ENCODE peak calls at places on chromosomes 2 and 18, in eight cellular contexts. E, T, W, N, Z, D, I and U are unnamed samples.
A peak's percentile ranks its signal among the peaks of the same experiment; 100 is the strongest.

GRCh38 chr18:11759456-11759855 is 70.4 kb downstream of the GNAL start:
- DNase-seq in I (no peak), D (no peak), W (no peak), E (no peak), N (no peak), T (no peak), Z (no peak), U (no peak)

GRCh38 chr2:33069894-33070651 is 123.3 kb downstream of the LTBP1 start:
- DNase-seq in D (peak; percentile 82), I (peak; percentile 49), W (peak; percentile 100), E (peak; percentile 91), T (peak; percentile 97), Z (peak; percentile 46), N (no peak), U (no peak)

GRCh38 chr2:207768168-207768890 is 1.4 kb downstream of the FZD5 start:
- DNase-seq in N (peak; percentile 76), I (peak; percentile 50), W (no peak), Z (peak; percentile 63), T (no peak), D (peak; percentile 74), E (no peak), U (peak; percentile 79)

GRCh38 chr18:8800041-8800441 is 94.7 kb downstream of the MTCL1 start:
- DNase-seq in Z (no peak), W (no peak), E (no peak), N (no peak), T (no peak), I (no peak), D (no peak), U (no peak)

GRCh38 chr2:18123577-18123976 is 245.1 kb downstream of the KCNS3 start:
- DNase-seq in W (no peak), I (no peak), T (no peak), E (no peak), Z (no peak), N (no peak), D (no peak), U (no peak)

GRCh38 chr2:20327370-20327769 is 23.3 kb downstream of the PUM2 start:
- DNase-seq in Z (no peak), D (no peak), T (no peak), W (no peak), I (no peak), N (no peak), E (no peak), U (no peak)

GRCh38 chr18:78979682-78980278 is at the start of gene SALL3:
- DNase-seq in D (no peak), Z (no peak), E (no peak), N (peak; percentile 94), W (no peak), I (no peak), T (no peak), U (no peak)

GRCh38 chr2:36376319-36376765 is 20.8 kb downstream of the CRIM1 start:
- DNase-seq in N (no peak), Z (no peak), W (no peak), E (no peak), T (no peak), D (peak; percentile 63), I (peak; percentile 81), U (no peak)

GRCh38 chr2:218782529-218782845 is 540 bp downstream of the CYP27A1 start:
- DNase-seq in D (no peak), I (no peak), Z (no peak), T (no peak), N (no peak), W (no peak), E (no peak), U (no peak)

GRCh38 chr2:144516417-144516980 is 3.4 kb downstream of the ZEB2 start:
- DNase-seq in T (no peak), Z (no peak), D (peak; percentile 59), I (peak; percentile 61), W (no peak), E (no peak), N (peak; percentile 50), U (no peak)

GRCh38 chr2:235255716-235256115 is 238.1 kb upstream of the AGAP1 start:
- DNase-seq in N (no peak), T (no peak), I (no peak), E (no peak), D (no peak), W (no peak), Z (no peak), U (no peak)

GRCh38 chr2:160616149-160616548 is 122.5 kb upstream of the RBMS1 start:
- DNase-seq in T (no peak), N (no peak), D (no peak), E (no peak), I (no peak), W (no peak), Z (no peak), U (no peak)

GRCh38 chr18:44450220-44450619 is 230.5 kb upstream of the SETBP1 start:
- DNase-seq in T (no peak), Z (no peak), I (no peak), D (no peak), W (no peak), E (no peak), N (no peak), U (no peak)

GRCh38 chr18:24022141-24022540 is 7.6 kb downstream of the TTC39C start:
- DNase-seq in N (no peak), T (no peak), Z (no peak), D (no peak), I (peak; percentile 23), W (peak; percentile 46), E (no peak), U (no peak)

GRCh38 chr2:75516378-75517122 is 44.2 kb downstream of the EVA1A start:
- DNase-seq in Z (peak; percentile 63), D (no peak), E (no peak), W (no peak), N (no peak), I (no peak), T (no peak), U (no peak)

GRCh38 chr2:28484835-28485234 is 11.0 kb upstream of the PLB1 start:
- DNase-seq in D (no peak), T (no peak), Z (peak; percentile 58), N (no peak), I (no peak), W (no peak), E (no peak), U (no peak)
- H3K4me3 ChIP-seq in D (no peak overlapping the region), T (no peak overlapping the region), Z (no peak overlapping the region), N (no peak overlapping the region), I (no peak overlapping the region), W (no peak overlapping the region), E (no peak overlapping the region), U (no peak overlapping the region)

GRCh38 chr2:157784823-157785175 is 91.3 kb downstream of the ACVR1 start:
- DNase-seq in E (no peak), N (no peak), T (no peak), W (no peak), Z (no peak), D (no peak), I (no peak), U (no peak)
- TF ChIP-seq CTCF in E (no peak), N (no peak), T (no peak), W (no peak), Z (no peak), D (no peak), I (no peak), U (no peak)

DNA sequence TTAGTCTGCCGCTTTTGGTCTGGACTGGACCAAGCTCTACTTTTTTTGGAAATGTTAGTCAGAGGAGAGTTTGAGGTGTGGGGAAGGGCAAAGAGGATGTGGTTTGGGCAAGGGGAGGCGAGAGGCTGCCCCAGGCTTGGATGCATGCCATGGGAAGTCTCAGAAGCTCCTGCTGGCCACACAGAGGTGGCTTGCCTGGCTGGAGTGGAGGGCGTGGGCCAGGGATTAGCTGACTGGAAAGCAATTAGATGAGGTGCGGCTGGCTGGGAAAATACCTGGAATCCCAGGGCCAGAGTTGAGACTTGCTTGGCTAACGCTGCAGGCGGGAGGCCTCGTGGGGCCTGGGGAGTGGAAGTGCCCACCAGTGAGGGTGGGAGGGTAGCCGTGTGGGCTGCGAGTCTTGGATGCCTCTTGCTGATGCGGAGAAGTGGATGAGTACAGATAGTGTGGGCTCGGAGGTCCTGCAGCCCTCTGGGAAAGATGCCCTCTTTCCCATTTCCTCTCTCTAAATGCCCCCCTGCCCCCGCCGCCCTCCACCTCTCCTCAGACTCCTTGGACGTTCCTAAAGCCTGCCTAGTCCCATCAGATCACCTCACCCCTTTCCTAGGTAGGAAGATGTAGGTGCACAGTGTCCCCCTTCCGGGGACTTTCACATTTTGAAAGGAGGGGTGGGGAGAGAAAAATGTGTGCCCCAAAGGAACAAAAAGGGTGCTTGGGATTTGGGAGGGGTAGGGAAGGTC is 117.6 kb downstream of the SMAD7 start:
- DNase-seq in D (peak; percentile 57), I (no peak), N (peak; percentile 52), E (peak; percentile 84), Z (peak; percentile 65), W (no peak), T (no peak), U (no peak)
- H3K4me3 ChIP-seq in D (no peak overlapping the region), I (no peak overlapping the region), N (no peak overlapping the region), E (no peak overlapping the region), Z (peak overlapping the region; percentile 62), W (peak overlapping the region; percentile 27), T (no peak overlapping the region), U (no peak overlapping the region)

DNA sequence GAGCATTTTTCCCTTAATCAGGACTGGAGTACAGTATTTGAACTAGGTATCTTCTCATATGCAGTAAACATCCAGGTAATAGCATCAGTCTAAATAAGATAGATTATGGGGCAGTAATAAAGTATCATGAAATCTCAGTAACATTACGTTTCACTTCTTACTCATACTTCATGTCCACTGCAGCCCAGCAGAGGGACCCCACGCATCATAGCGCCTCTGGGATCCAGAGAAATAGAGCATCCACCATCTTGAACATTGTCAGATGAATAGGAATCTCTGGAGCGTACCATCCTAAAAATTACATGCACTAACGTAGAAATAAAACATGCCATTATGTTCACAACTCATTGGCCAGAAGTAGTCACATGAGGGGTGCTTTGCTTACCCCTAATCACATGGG is 499.0 kb downstream of the CPS1 start:
- DNase-seq in E (peak; percentile 8), I (peak; percentile 63), Z (no peak), T (no peak), N (peak; percentile 50), D (no peak), W (no peak), U (no peak)
- TF ChIP-seq CTCF in E (peak; percentile 9), I (peak; percentile 61), Z (no peak), T (no peak), N (peak; percentile 65), D (no peak), W (peak; percentile 51), U (peak; percentile 84)

GRCh38 chr2:169511818-169512217 is 2.3 kb downstream of the KLHL41 start:
- DNase-seq in Z (no peak), E (no peak), W (no peak), N (no peak), I (no peak), D (no peak), T (no peak), U (no peak)
- H3K4me3 ChIP-seq in Z (no peak overlapping the region), E (no peak overlapping the region), W (no peak overlapping the region), N (no peak overlapping the region), I (no peak overlapping the region), D (no peak overlapping the region), T (no peak overlapping the region), U (no peak overlapping the region)

GRCh38 chr2:229910832-229911412 is 10.9 kb downstream of the TRIP12 start:
- DNase-seq in E (no peak), D (no peak), W (no peak), I (peak; percentile 53), Z (peak; percentile 51), N (peak; percentile 45), T (no peak), U (no peak)
- TF ChIP-seq CTCF in E (peak; percentile 34), D (peak; percentile 44), W (peak; percentile 50), I (peak; percentile 50), Z (peak; percentile 39), N (peak; percentile 46), T (peak; percentile 37), U (peak; percentile 63)